ENCODE peak calls at places on chromosomes 4 and X, in six cellular contexts. F is mesenteric fat pad; V is fibroblast of mammary gland; M is endothelial cell; U is GM18507; R is stimulated activated effector memory CD8-positive, alpha-beta T cell treated with anti-CD3 and anti-CD28 coated beads, Interleukin-12 subunit alpha, Interleukin-12 subunit beta, amount 100 ng/mL, for 72 hours. O is an unnamed sample.

GRCh38 chrX:86946569-86946968 is 571.0 kb upstream of the KLHL4 start:
- DNase-seq in F (no peak), V (peak), M (peak), U (no peak), R (no peak), O (no peak)

GRCh38 chr4:121827851-121828250 is 4.2 kb upstream of the CCNA2 start:
- DNase-seq in F (no peak), V (peak), M (no peak), U (no peak), R (no peak), O (no peak)

GRCh38 chr4:172850838-172851237 is 317.8 kb upstream of the GALNT7 start:
- DNase-seq in F (no peak), V (peak), M (no peak), U (no peak), R (no peak), O (no peak)

GRCh38 chrX:41734530-41734929 is 10.5 kb downstream of the GPR82 start:
- DNase-seq in F (no peak), V (peak), M (no peak), U (no peak), R (no peak), O (no peak)

GRCh38 chr4:25032126-25032525 is 1.4 kb upstream of the LGI2 start:
- DNase-seq in F (no peak), V (peak), M (no peak), U (no peak), R (no peak), O (no peak)

GRCh38 chrX:21374163-21374993 is at the start of gene CNKSR2:
- DNase-seq in F (no peak), V (peak), M (peak), U (peak), R (peak), O (peak)

GRCh38 chr4:138055890-138056289 is 186.3 kb downstream of the SLC7A11 start:
- DNase-seq in F (no peak), V (peak), M (no peak), U (no peak), R (no peak), O (no peak)

GRCh38 chr4:185847352-185848078 is 35.5 kb upstream of the SORBS2 start:
- DNase-seq in F (no peak), V (peak), M (no peak), U (no peak), R (no peak), O (peak)

GRCh38 chrX:55451990-55452824 is at the start of gene MAGEH1:
- DNase-seq in F (peak), V (peak), M (peak), U (peak), R (peak), O (no peak)

GRCh38 chr4:112552668-112553067 is 36.7 kb upstream of the NEUROG2 start:
- DNase-seq in F (no peak), V (peak), M (no peak), U (no peak), R (no peak), O (no peak)

GRCh38 chr4:99029018-99029735 is 33.7 kb downstream of the METAP1 start:
- DNase-seq in F (no peak), V (no peak), M (no peak), U (no peak), R (no peak), O (no peak)

GRCh38 chrX:101117701-101118100 is 19.7 kb downstream of the CENPI start:
- DNase-seq in F (no peak), V (peak), M (no peak), U (no peak), R (no peak), O (no peak)

GRCh38 chr4:55675196-55675793 is 39.2 kb upstream of the NMU start:
- DNase-seq in F (no peak), V (no peak), M (no peak), U (no peak), R (no peak), O (peak)

GRCh38 chrX:42615161-42615563 is 162.8 kb downstream of the PPP1R2C start:
- DNase-seq in F (no peak), V (peak), M (no peak), U (no peak), R (peak), O (no peak)

GRCh38 chrX:19924285-19924684 is 36.9 kb upstream of the SH3KBP1 start:
- DNase-seq in F (no peak), V (no peak), M (no peak), U (no peak), R (no peak), O (no peak)

GRCh38 chrX:68354869-68355628 is 78.2 kb downstream of the OPHN1 start:
- DNase-seq in F (no peak), V (no peak), M (no peak), U (no peak), R (no peak), O (no peak)

GRCh38 chrX:129983575-129984131 is 1.2 kb downstream of the BCORL1 start:
- DNase-seq in F (no peak), V (no peak), M (no peak), U (no peak), R (peak), O (no peak)

GRCh38 chrX:24561121-24561520 is 86.0 kb downstream of the PCYT1B start:
- DNase-seq in F (no peak), V (peak), M (no peak), U (peak), R (no peak), O (no peak)

GRCh38 chrX:113260474-113260873 is 419.8 kb upstream of the AMOT start:
- DNase-seq in F (no peak), V (peak), M (no peak), U (no peak), R (no peak), O (no peak)

GRCh38 chr4:128519163-128519810 is 231.7 kb upstream of the PGRMC2 start:
- DNase-seq in F (no peak), V (peak), M (no peak), U (no peak), R (no peak), O (no peak)